ENCODE peak calls at places on chromosomes 16 and 17, in four cellular contexts. E, L, H and X are unnamed samples.

GRCh38 chr16:80828495-80828894 is 24.1 kb upstream of the CDYL2 start:
- DNase-seq in E (no peak), H (no peak), L (no peak), X (no peak)

GRCh38 chr16:68656771-68657170 is 11.7 kb downstream of the CDH3 start:
- DNase-seq in L (no peak), E (no peak), H (no peak), X (no peak)

GRCh38 chr17:48558057-48558456 is 13.1 kb upstream of the HOXB2 start:
- DNase-seq in E (no peak), H (no peak), L (no peak), X (no peak)

GRCh38 chr16:72986011-72986410 is 61.9 kb downstream of the ZFHX3 start:
- DNase-seq in H (no peak), L (no peak), E (peak; percentile 51), X (no peak)

GRCh38 chr16:80100846-80101451 is 439.8 kb upstream of the DYNLRB2 start:
- DNase-seq in E (no peak), L (no peak), H (no peak), X (no peak)

GRCh38 chr16:1984347-1985225 is 593 bp downstream of the GFER start:
- DNase-seq in L (no peak), E (no peak), H (no peak), X (no peak)

GRCh38 chr16:4801962-4802658 is at the start of gene ROGDI:
- DNase-seq in L (no peak), E (peak; percentile 48), H (peak; percentile 82), X (peak; percentile 31)

GRCh38 chr17:44331249-44331760 is 6.7 kb upstream of the SLC25A39 start:
- DNase-seq in H (peak; percentile 66), L (no peak), E (peak; percentile 79), X (no peak)

GRCh38 chr16:89525146-89525913 is 17.1 kb downstream of the SPG7 start:
- DNase-seq in E (no peak), H (no peak), L (no peak), X (no peak)

GRCh38 chr17:67107811-67108210 is 63.5 kb downstream of the CACNG1 start:
- DNase-seq in L (no peak), H (no peak), E (peak; percentile 24), X (no peak)

GRCh38 chr16:87068316-87068715 is 248.9 kb downstream of the C16orf95 start:
- DNase-seq in H (no peak), E (no peak), L (no peak), X (no peak)

GRCh38 chr16:85117418-85117817 is 5.1 kb upstream of the CIBAR2 start:
- DNase-seq in H (no peak), E (no peak), L (no peak), X (no peak)